ENCODE peak calls at places on chromosomes 1 and 21, in six cellular contexts. D is upper lobe of left lung, S is thyroid gland, W is uterus, X is testis, V is tibial nerve. B is an unnamed sample. For H3K9me3, the result is how much of the 10 kb centered on the place peaks cover.

GRCh38 chr1:12153181-12153785 is 13.5 kb upstream of the TNFRSF1B start:
- DNase-seq in D (peak), S (no peak), W (no peak), X (peak), V (no peak), B (no peak)

GRCh38 chr1:169102567-169102966 is 3.9 kb upstream of the ATP1B1 start:
- DNase-seq in D (no peak), S (peak), W (no peak), X (no peak), V (no peak), B (no peak)

GRCh38 chr1:86394416-86394815 is 1.7 kb downstream of the ODF2L start:
- DNase-seq in D (no peak), S (no peak), W (no peak), X (no peak), V (no peak), B (no peak)

GRCh38 chr1:938088-938683 is 14.5 kb downstream of the SAMD11 start:
- DNase-seq in D (peak), S (no peak), W (peak), X (peak), V (no peak), B (no peak)

GRCh38 chr1:226990133-226990716 is 50.1 kb downstream of the COQ8A start:
- DNase-seq in D (no peak), S (peak), W (no peak), X (peak), V (no peak), B (peak)

GRCh38 chr1:86841120-86841519 is 72.8 kb downstream of the SELENOF start:
- DNase-seq in D (no peak), S (no peak), W (no peak), X (no peak), V (no peak), B (no peak)

GRCh38 chr1:15089244-15089992 is 64.1 kb upstream of the TMEM51 start:
- DNase-seq in D (no peak), S (peak), W (no peak), X (no peak), V (no peak), B (no peak)

GRCh38 chr1:240598201-240598600 is 13.8 kb downstream of the GREM2 start:
- DNase-seq in D (no peak), S (no peak), W (no peak), X (no peak), V (no peak), B (no peak)

GRCh38 chr1:224203243-224204016 is 20.4 kb downstream of the DEGS1 start:
- DNase-seq in D (no peak), S (peak), W (no peak), X (peak), V (peak), B (peak)

GRCh38 chr1:85445906-85446305 is 19.1 kb downstream of the DDAH1 start:
- DNase-seq in D (no peak), S (no peak), W (no peak), X (no peak), V (no peak), B (no peak)

GRCh38 chr1:88327391-88328267 is 356.4 kb upstream of the PKN2 start:
- DNase-seq in D (no peak), S (no peak), W (no peak), X (no peak), V (no peak), B (peak)

GRCh38 chr1:66033781-66034180 is 241.1 kb downstream of the PDE4B start:
- DNase-seq in D (no peak), S (no peak), W (no peak), X (no peak), V (no peak), B (no peak)

GRCh38 chr1:84377480-84378095 is 20.7 kb upstream of the DNASE2B start:
- DNase-seq in D (no peak), S (peak), W (peak), X (no peak), V (no peak), B (no peak)

GRCh38 chr1:40652979-40653378 is 12.5 kb downstream of the RIMS3 start:
- DNase-seq in D (no peak), S (no peak), W (no peak), X (no peak), V (no peak), B (no peak)

GRCh38 chr1:7893529-7894180 is 40.8 kb upstream of the UTS2 start:
- DNase-seq in D (no peak), S (no peak), W (no peak), X (no peak), V (no peak), B (no peak)

GRCh38 chr1:202242080-202242419 is 48.5 kb downstream of the LGR6 start:
- DNase-seq in D (no peak), S (no peak), W (no peak), X (no peak), V (no peak), B (no peak)

GRCh38 chr1:210302501-210302900 is 26.2 kb upstream of the HHAT start:
- DNase-seq in D (no peak), S (no peak), W (no peak), X (no peak), V (no peak), B (no peak)

GRCh38 chr1:55868026-55868425 is 652.9 kb upstream of the USP24 start:
- DNase-seq in D (no peak), S (peak), W (no peak), X (no peak), V (no peak), B (no peak)

GRCh38 chr1:170513138-170513537 is 18.8 kb upstream of the GORAB start:
- DNase-seq in D (no peak), S (no peak), W (no peak), X (no peak), V (no peak), B (no peak)

GRCh38 chr1:100322436-100323211 is 29.7 kb upstream of the CDC14A start:
- DNase-seq in D (no peak), S (no peak), W (no peak), X (no peak), V (no peak), B (no peak)

GRCh38 chr1:152513081-152513480 is 1.2 kb upstream of the CRCT1 start:
- DNase-seq in D (no peak), S (no peak), W (no peak), X (no peak), V (no peak), B (no peak)

GRCh38 chr1:152510503-152510902 is at the start of gene LCE5A:
- DNase-seq in D (no peak), S (no peak), W (no peak), X (no peak), V (no peak), B (no peak)

GRCh38 chr1:152514715-152515453 is 602 bp downstream of the CRCT1 start:
- DNase-seq in D (no peak), S (no peak), W (no peak), X (no peak), V (no peak), B (no peak)

GRCh38 chr1:152515454-152515823 is 1.2 kb downstream of the CRCT1 start:
- DNase-seq in D (peak), S (no peak), W (no peak), X (no peak), V (no peak), B (no peak)

GRCh38 chr1:152511596-152511995 is 993 bp downstream of the LCE5A start:
- DNase-seq in D (peak), S (no peak), W (no peak), X (no peak), V (no peak), B (no peak)
- H3K9me3 ChIP-seq in D (under half), S (under half), W (under half), X (under half), V (under half), B (under half)

GRCh38 chr1:153344718-153345025 is 4.0 kb downstream of the PGLYRP4 start:
- DNase-seq in D (no peak), S (no peak), W (no peak), X (no peak), V (no peak), B (peak)
- TF ChIP-seq POLR2A in D (no peak), S (no peak), W (no peak), X (no peak), V (no peak), B (no peak)

GRCh38 chr21:30590297-30590696 is at the start of gene KRTAP22-2:
- DNase-seq in D (no peak), S (no peak), W (no peak), X (no peak), V (no peak), B (no peak)

DNA sequence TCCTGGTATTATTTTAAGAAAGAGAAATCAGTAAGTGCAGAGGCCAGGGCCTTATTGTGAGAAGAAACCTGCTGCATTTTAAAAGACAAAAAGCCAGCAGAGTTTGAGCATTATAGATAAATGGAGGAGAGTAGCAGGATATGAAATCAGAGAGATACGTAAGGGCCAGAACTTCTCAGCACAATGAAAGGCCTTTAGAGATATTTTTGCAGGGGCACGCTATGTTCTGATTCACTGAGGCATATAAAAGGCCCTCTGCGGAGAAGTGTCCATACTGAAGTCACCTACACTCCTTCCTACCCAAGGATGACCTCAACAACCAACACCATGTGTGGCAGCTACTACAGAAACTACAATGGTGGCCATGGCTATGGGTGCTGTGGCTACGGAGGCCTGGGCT is at the start of gene KRTAP6-3:
- DNase-seq in D (no peak), S (no peak), W (no peak), X (no peak), V (no peak), B (no peak)
- H3K9me3 ChIP-seq in D (under half), S (under half), W (under half), X (under half), V (under half), B (under half)

DNA sequence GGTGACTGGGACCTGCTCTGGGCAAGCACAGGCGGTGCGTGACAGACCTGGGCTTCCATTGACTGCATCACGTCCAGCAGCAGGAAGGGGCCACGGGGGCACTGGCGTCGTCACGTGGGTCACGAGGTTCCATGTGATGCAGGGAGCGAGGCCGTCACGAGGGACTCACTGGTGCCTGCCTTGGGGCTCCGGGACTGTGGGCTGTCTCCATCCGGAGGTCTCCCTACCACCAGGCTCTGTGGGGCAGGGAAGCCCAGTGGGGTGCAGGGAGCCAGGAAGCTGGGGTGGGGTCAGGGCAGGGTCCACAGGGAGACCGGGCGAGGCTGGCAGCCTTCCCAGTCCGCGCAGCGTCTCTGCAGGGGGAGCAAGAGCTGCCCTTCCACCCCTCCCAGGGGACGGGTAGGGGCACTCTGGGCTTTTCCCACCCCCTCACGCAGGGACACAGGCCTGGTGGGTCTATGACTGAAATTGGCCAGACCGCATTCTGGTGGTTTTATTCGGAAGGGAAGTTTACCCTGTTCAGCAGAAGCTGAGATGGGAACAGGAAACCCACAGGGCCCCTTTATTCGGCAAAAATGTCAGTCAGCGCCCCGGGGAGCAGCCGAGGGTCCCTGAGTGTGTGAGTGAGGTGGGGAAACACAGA is 416 bp upstream of the TNFRSF14 start:
- DNase-seq in D (peak), S (peak), W (peak), X (peak), V (peak), B (peak)
- TF ChIP-seq POLR2A in D (no peak), S (no peak), W (peak), X (peak), V (peak), B (peak)

GRCh38 chr1:4084896-4085295 is 184.8 kb upstream of the C1orf174 start:
- DNase-seq in D (no peak), S (no peak), W (no peak), X (no peak), V (no peak), B (peak)

GRCh38 chr1:4084446-4084845 is 184.4 kb upstream of the C1orf174 start:
- DNase-seq in D (no peak), S (no peak), W (no peak), X (no peak), V (no peak), B (peak)

GRCh38 chr1:4087530-4088420 is 187.7 kb upstream of the C1orf174 start:
- DNase-seq in D (peak), S (no peak), W (no peak), X (no peak), V (no peak), B (peak)

GRCh38 chr1:4086921-4087320 is 186.8 kb upstream of the C1orf174 start:
- DNase-seq in D (no peak), S (no peak), W (no peak), X (no peak), V (no peak), B (peak)

GRCh38 chr1:4086085-4086850 is 186.2 kb upstream of the C1orf174 start:
- DNase-seq in D (peak), S (no peak), W (no peak), X (no peak), V (no peak), B (no peak)
- H3K9me3 ChIP-seq in D (under half), S (under half), W (under half), X (under half), V (under half), B (under half)

GRCh38 chr1:93694833-93695232 is 13.2 kb upstream of the BCAR3 start:
- DNase-seq in D (no peak), S (peak), W (no peak), X (no peak), V (no peak), B (no peak)

GRCh38 chr1:93692451-93692861 is 10.8 kb upstream of the BCAR3 start:
- DNase-seq in D (no peak), S (peak), W (no peak), X (no peak), V (no peak), B (no peak)

GRCh38 chr1:93692001-93692400 is 10.4 kb upstream of the BCAR3 start:
- DNase-seq in D (no peak), S (no peak), W (no peak), X (no peak), V (no peak), B (no peak)

GRCh38 chr1:93694039-93694438 is 12.4 kb upstream of the BCAR3 start:
- DNase-seq in D (no peak), S (peak), W (no peak), X (no peak), V (no peak), B (no peak)

GRCh38 chr1:93692983-93693591 is 11.4 kb upstream of the BCAR3 start:
- DNase-seq in D (no peak), S (peak), W (no peak), X (no peak), V (no peak), B (peak)
- TF ChIP-seq POLR2A in D (no peak), S (no peak), W (no peak), X (no peak), V (no peak), B (no peak)

B was measured in Peyer's patch.